ENCODE peak calls at places on chromosome 14, in eight cellular contexts. One of them, this sample, is unnamed.

GRCh38 chr14:29061702-29062101 is 295.1 kb downstream of the FOXG1 start:
- DNase-seq in lower lobe of right lung: no peak
- DNase-seq in Peyer's patch: no peak
- DNase-seq in GM13977: no peak
- DNase-seq in stomach: no peak
- DNase-seq in fibroblast of lung: no peak
- DNase-seq in lower leg skin: no peak
- DNase-seq in tibial artery: no peak
- DNase-seq in this sample: no peak

GRCh38 chr14:49692895-49693737 is at the start of gene KLHDC1:
- DNase-seq in Peyer's patch: peak
- DNase-seq in stomach: peak
- DNase-seq in fibroblast of lung: peak
- DNase-seq in lower lobe of right lung: peak
- DNase-seq in GM13977: peak
- DNase-seq in tibial artery: peak
- DNase-seq in lower leg skin: peak
- DNase-seq in this sample: peak

GRCh38 chr14:88129306-88130056 is 124.5 kb downstream of the GPR65 start:
- DNase-seq in tibial artery: no peak
- DNase-seq in fibroblast of lung: peak
- DNase-seq in lower lobe of right lung: no peak
- DNase-seq in GM13977: no peak
- DNase-seq in lower leg skin: peak
- DNase-seq in Peyer's patch: no peak
- DNase-seq in stomach: no peak
- DNase-seq in this sample: no peak

GRCh38 chr14:101132588-101132987 is 229.1 kb upstream of the RTL1 start:
- DNase-seq in lower lobe of right lung: no peak
- DNase-seq in Peyer's patch: no peak
- DNase-seq in lower leg skin: no peak
- DNase-seq in fibroblast of lung: no peak
- DNase-seq in stomach: no peak
- DNase-seq in GM13977: no peak
- DNase-seq in tibial artery: no peak
- DNase-seq in this sample: no peak

GRCh38 chr14:33165144-33165925 is 226.7 kb downstream of the NPAS3 start:
- DNase-seq in lower leg skin: no peak
- DNase-seq in Peyer's patch: no peak
- DNase-seq in lower lobe of right lung: no peak
- DNase-seq in GM13977: no peak
- DNase-seq in tibial artery: no peak
- DNase-seq in fibroblast of lung: no peak
- DNase-seq in stomach: no peak
- DNase-seq in this sample: no peak

GRCh38 chr14:91317381-91318313 is 73.1 kb upstream of the GPR68 start:
- DNase-seq in GM13977: no peak
- DNase-seq in Peyer's patch: peak
- DNase-seq in lower leg skin: peak
- DNase-seq in tibial artery: no peak
- DNase-seq in stomach: peak
- DNase-seq in lower lobe of right lung: peak
- DNase-seq in fibroblast of lung: peak
- DNase-seq in this sample: no peak

GRCh38 chr14:88975926-88976325 is 151.5 kb downstream of the TTC8 start:
- DNase-seq in tibial artery: no peak
- DNase-seq in lower lobe of right lung: no peak
- DNase-seq in GM13977: no peak
- DNase-seq in fibroblast of lung: no peak
- DNase-seq in stomach: no peak
- DNase-seq in Peyer's patch: no peak
- DNase-seq in lower leg skin: no peak
- DNase-seq in this sample: no peak

GRCh38 chr14:24813819-24814259 is 179.8 kb upstream of the GZMB start:
- DNase-seq in Peyer's patch: no peak
- DNase-seq in tibial artery: no peak
- DNase-seq in GM13977: no peak
- DNase-seq in fibroblast of lung: no peak
- DNase-seq in lower leg skin: no peak
- DNase-seq in stomach: no peak
- DNase-seq in lower lobe of right lung: no peak
- DNase-seq in this sample: no peak

GRCh38 chr14:31071151-31071550 is 45.0 kb upstream of the STRN3 start:
- DNase-seq in lower leg skin: no peak
- DNase-seq in fibroblast of lung: no peak
- DNase-seq in GM13977: no peak
- DNase-seq in lower lobe of right lung: no peak
- DNase-seq in Peyer's patch: no peak
- DNase-seq in stomach: no peak
- DNase-seq in tibial artery: no peak
- DNase-seq in this sample: no peak

GRCh38 chr14:55427439-55427838 is 13.0 kb downstream of the TBPL2 start:
- DNase-seq in fibroblast of lung: no peak
- DNase-seq in GM13977: no peak
- DNase-seq in stomach: no peak
- DNase-seq in lower leg skin: no peak
- DNase-seq in Peyer's patch: no peak
- DNase-seq in lower lobe of right lung: no peak
- DNase-seq in tibial artery: no peak
- DNase-seq in this sample: no peak

GRCh38 chr14:105863296-105864108 is 337.1 kb downstream of the TMEM121 start:
- DNase-seq in fibroblast of lung: no peak
- DNase-seq in stomach: peak
- DNase-seq in tibial artery: peak
- DNase-seq in lower lobe of right lung: no peak
- DNase-seq in lower leg skin: no peak
- DNase-seq in Peyer's patch: peak
- DNase-seq in GM13977: peak
- DNase-seq in this sample: no peak

GRCh38 chr14:79442776-79443175 is 768.5 kb downstream of the DIO2 start:
- DNase-seq in lower leg skin: no peak
- DNase-seq in tibial artery: no peak
- DNase-seq in lower lobe of right lung: no peak
- DNase-seq in fibroblast of lung: no peak
- DNase-seq in GM13977: no peak
- DNase-seq in stomach: no peak
- DNase-seq in Peyer's patch: no peak
- DNase-seq in this sample: no peak

GRCh38 chr14:95611293-95611880 is 74.8 kb upstream of the TCL1B start:
- DNase-seq in lower lobe of right lung: no peak
- DNase-seq in lower leg skin: no peak
- DNase-seq in fibroblast of lung: no peak
- DNase-seq in Peyer's patch: no peak
- DNase-seq in stomach: no peak
- DNase-seq in GM13977: no peak
- DNase-seq in tibial artery: no peak
- DNase-seq in this sample: no peak

GRCh38 chr14:95614335-95614734 is 71.9 kb upstream of the TCL1B start:
- DNase-seq in stomach: no peak
- DNase-seq in fibroblast of lung: no peak
- DNase-seq in GM13977: no peak
- DNase-seq in tibial artery: no peak
- DNase-seq in Peyer's patch: no peak
- DNase-seq in lower lobe of right lung: no peak
- DNase-seq in lower leg skin: no peak
- DNase-seq in this sample: no peak

DNA sequence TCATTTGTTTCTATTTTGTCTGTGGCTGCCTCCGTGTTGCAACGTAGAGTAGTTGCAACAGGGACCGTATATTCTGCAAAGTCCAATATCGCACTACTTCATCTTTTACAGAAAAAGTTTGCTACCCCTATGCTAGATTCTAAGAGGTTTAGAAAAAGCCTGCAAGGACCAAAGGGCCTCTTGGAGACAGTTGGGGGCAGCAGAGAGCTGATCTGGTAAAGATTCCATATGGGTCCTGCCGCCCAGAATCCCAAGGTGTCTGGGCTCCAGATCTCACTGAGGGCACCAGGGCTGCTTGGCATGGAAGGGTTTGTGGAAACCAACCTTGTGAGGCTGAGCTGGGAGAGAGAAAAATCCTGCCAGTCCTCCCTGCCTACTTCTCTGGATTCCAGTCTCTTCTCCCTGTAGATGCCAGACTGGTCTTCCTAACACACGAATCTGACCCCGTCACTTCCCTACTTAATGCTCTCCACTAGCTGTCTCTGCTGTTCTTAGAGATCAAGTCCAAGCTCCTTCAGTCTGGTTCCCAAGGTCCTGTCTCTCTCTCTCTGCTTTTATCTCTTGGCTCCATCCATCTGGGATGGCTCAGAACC is 74.6 kb downstream of the GLRX5 start:
- DNase-seq in Peyer's patch: no peak
- DNase-seq in lower lobe of right lung: no peak
- DNase-seq in tibial artery: no peak
- DNase-seq in fibroblast of lung: peak
- DNase-seq in GM13977: peak
- DNase-seq in stomach: peak
- DNase-seq in lower leg skin: no peak
- DNase-seq in this sample: peak
- TF ChIP-seq CTCF in Peyer's patch: no peak
- TF ChIP-seq CTCF in lower lobe of right lung: peak
- TF ChIP-seq CTCF in tibial artery: no peak
- TF ChIP-seq CTCF in fibroblast of lung: peak
- TF ChIP-seq CTCF in GM13977: peak
- TF ChIP-seq CTCF in stomach: no peak
- TF ChIP-seq CTCF in lower leg skin: no peak
- TF ChIP-seq CTCF in this sample: peak

DNA sequence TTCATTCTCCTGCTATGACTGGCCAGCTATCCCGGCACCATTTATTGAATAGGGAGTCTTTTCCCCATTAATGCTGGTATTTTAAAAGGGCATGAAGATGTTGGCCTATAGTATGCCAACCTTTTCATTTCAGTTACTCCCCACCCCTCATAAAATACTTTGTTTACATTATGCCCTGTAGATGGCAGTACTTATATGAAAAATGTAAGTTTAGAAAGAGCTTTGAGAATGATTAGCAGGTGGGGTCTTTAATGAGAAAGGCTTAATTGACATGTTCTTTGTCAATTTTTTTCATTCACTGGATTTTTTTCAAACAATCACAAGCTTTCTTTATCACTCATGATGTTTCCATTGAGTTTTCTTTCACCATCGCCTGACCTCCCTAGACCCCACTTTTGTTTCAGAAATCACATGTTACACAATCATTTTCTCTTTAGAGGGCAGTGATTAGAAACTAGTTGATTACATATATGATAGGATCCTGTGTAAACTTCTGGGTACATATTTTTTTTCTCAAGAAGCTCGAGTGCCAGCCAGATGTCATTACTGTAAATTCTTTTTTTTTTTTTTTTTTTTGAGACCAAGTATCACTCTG is 62.6 kb upstream of the PSMA6 start:
- DNase-seq in lower lobe of right lung: no peak
- DNase-seq in tibial artery: no peak
- DNase-seq in Peyer's patch: no peak
- DNase-seq in lower leg skin: no peak
- DNase-seq in GM13977: peak
- DNase-seq in stomach: no peak
- DNase-seq in fibroblast of lung: peak
- DNase-seq in this sample: no peak
- TF ChIP-seq CTCF in lower lobe of right lung: peak
- TF ChIP-seq CTCF in tibial artery: no peak
- TF ChIP-seq CTCF in Peyer's patch: peak
- TF ChIP-seq CTCF in lower leg skin: no peak
- TF ChIP-seq CTCF in GM13977: peak
- TF ChIP-seq CTCF in stomach: no peak
- TF ChIP-seq CTCF in fibroblast of lung: peak
- TF ChIP-seq CTCF in this sample: no peak

GRCh38 chr14:22871200-22871961 is at the start of gene LRP10:
- DNase-seq in GM13977: peak
- DNase-seq in Peyer's patch: peak
- DNase-seq in lower leg skin: peak
- DNase-seq in stomach: peak
- DNase-seq in lower lobe of right lung: peak
- DNase-seq in fibroblast of lung: peak
- DNase-seq in tibial artery: peak
- DNase-seq in this sample: peak
- TF ChIP-seq CTCF in GM13977: no peak
- TF ChIP-seq CTCF in Peyer's patch: peak
- TF ChIP-seq CTCF in lower leg skin: no peak
- TF ChIP-seq CTCF in stomach: no peak
- TF ChIP-seq CTCF in lower lobe of right lung: no peak
- TF ChIP-seq CTCF in fibroblast of lung: no peak
- TF ChIP-seq CTCF in tibial artery: no peak
- TF ChIP-seq CTCF in this sample: no peak

GRCh38 chr14:54396493-54397335 is at the start of gene CDKN3:
- DNase-seq in lower lobe of right lung: peak
- DNase-seq in GM13977: peak
- DNase-seq in stomach: peak
- DNase-seq in tibial artery: peak
- DNase-seq in fibroblast of lung: peak
- DNase-seq in Peyer's patch: peak
- DNase-seq in lower leg skin: peak
- DNase-seq in this sample: peak

GRCh38 chr14:54396183-54396492 is 669 bp upstream of the CDKN3 start:
- DNase-seq in lower leg skin: no peak
- DNase-seq in lower lobe of right lung: no peak
- DNase-seq in GM13977: no peak
- DNase-seq in fibroblast of lung: no peak
- DNase-seq in tibial artery: no peak
- DNase-seq in stomach: no peak
- DNase-seq in Peyer's patch: no peak
- DNase-seq in this sample: no peak

GRCh38 chr14:54394596-54394995 is 2.2 kb upstream of the CDKN3 start:
- DNase-seq in fibroblast of lung: no peak
- DNase-seq in GM13977: no peak
- DNase-seq in lower leg skin: no peak
- DNase-seq in lower lobe of right lung: no peak
- DNase-seq in stomach: no peak
- DNase-seq in Peyer's patch: no peak
- DNase-seq in tibial artery: no peak
- DNase-seq in this sample: no peak

GRCh38 chr14:54395284-54395683 is 1.5 kb upstream of the CDKN3 start:
- DNase-seq in tibial artery: no peak
- DNase-seq in Peyer's patch: no peak
- DNase-seq in lower leg skin: no peak
- DNase-seq in fibroblast of lung: no peak
- DNase-seq in lower lobe of right lung: no peak
- DNase-seq in stomach: no peak
- DNase-seq in GM13977: no peak
- DNase-seq in this sample: no peak

GRCh38 chr14:54395716-54396115 is 1.1 kb upstream of the CDKN3 start:
- DNase-seq in GM13977: no peak
- DNase-seq in Peyer's patch: no peak
- DNase-seq in lower lobe of right lung: no peak
- DNase-seq in tibial artery: no peak
- DNase-seq in fibroblast of lung: no peak
- DNase-seq in lower leg skin: no peak
- DNase-seq in stomach: no peak
- DNase-seq in this sample: no peak
- TF ChIP-seq CTCF in GM13977: no peak
- TF ChIP-seq CTCF in Peyer's patch: no peak
- TF ChIP-seq CTCF in lower lobe of right lung: no peak
- TF ChIP-seq CTCF in tibial artery: no peak
- TF ChIP-seq CTCF in fibroblast of lung: no peak
- TF ChIP-seq CTCF in lower leg skin: no peak
- TF ChIP-seq CTCF in stomach: no peak
- TF ChIP-seq CTCF in this sample: no peak

This sample was measured in glutamatergic neuron.